ENCODE peak calls at places on chromosomes 6 and 20, in four cellular contexts. A, D, B and C are unnamed samples.

GRCh38 chr6:169689247-169689646 is 12.6 kb downstream of the WDR27 start:
- DNase-seq in A (no peak), D (no peak), B (peak; percentile 96), C (no peak)

GRCh38 chr6:7909323-7910276 is 988 bp downstream of the TXNDC5 start:
- DNase-seq in A (peak; percentile 46), D (peak; percentile 77), B (peak; percentile 26), C (peak; percentile 46)

GRCh38 chr20:41222703-41223102 is 85.4 kb downstream of the PLCG1 start:
- DNase-seq in A (no peak), D (no peak), B (no peak), C (no peak)

GRCh38 chr20:47747663-47748031 is 37.6 kb downstream of the SULF2 start:
- DNase-seq in A (no peak), D (no peak), B (no peak), C (no peak)

GRCh38 chr6:126180585-126180984 is 159.3 kb upstream of the CENPW start:
- DNase-seq in A (peak; percentile 63), D (no peak), B (peak; percentile 98), C (no peak)

GRCh38 chr6:139841794-139842215 is 467.4 kb upstream of the CITED2 start:
- DNase-seq in A (no peak), D (no peak), B (no peak), C (peak; percentile 57)

GRCh38 chr6:38259736-38260135 is 380.0 kb downstream of the BTBD9 start:
- DNase-seq in A (no peak), D (no peak), B (peak; percentile 84), C (no peak)

GRCh38 chr6:47631248-47632196 is 66.9 kb upstream of the ADGRF4 start:
- DNase-seq in A (peak; percentile 50), D (peak; percentile 85), B (peak; percentile 30), C (peak; percentile 72)

GRCh38 chr6:142088858-142089216 is 43.9 kb upstream of the GJE1 start:
- DNase-seq in A (peak; percentile 24), D (peak; percentile 74), B (peak; percentile 60), C (no peak)

GRCh38 chr20:36542019-36542488 is 735 bp downstream of the MYL9 start:
- DNase-seq in A (peak; percentile 39), D (peak; percentile 78), B (no peak), C (no peak)

GRCh38 chr20:23212482-23212881 is 126.4 kb upstream of the CD93 start:
- DNase-seq in A (no peak), D (no peak), B (no peak), C (no peak)

GRCh38 chr6:142945446-142946180 is 637 bp upstream of the HIVEP2 start:
- DNase-seq in A (peak; percentile 59), D (peak; percentile 67), B (no peak), C (peak; percentile 75)

GRCh38 chr6:34152806-34153565 is 7.1 kb upstream of the GRM4 start:
- DNase-seq in A (no peak), D (no peak), B (no peak), C (no peak)

GRCh38 chr6:33885121-33886057 is 81.6 kb upstream of the MLN start:
- DNase-seq in A (peak; percentile 16), D (no peak), B (peak; percentile 14), C (no peak)

GRCh38 chr6:138970856-138971425 is 17.1 kb downstream of the REPS1 start:
- DNase-seq in A (peak; percentile 37), D (no peak), B (peak; percentile 96), C (no peak)

GRCh38 chr6:107496041-107496440 is 6.1 kb downstream of the SOBP start:
- DNase-seq in A (no peak), D (no peak), B (no peak), C (peak; percentile 77)

GRCh38 chr20:22339091-22339881 is 245.1 kb downstream of the FOXA2 start:
- DNase-seq in A (peak; percentile 91), D (peak; percentile 92), B (peak; percentile 18), C (peak; percentile 65)

GRCh38 chr6:116362287-116362686 is 8.5 kb upstream of the DSE start:
- DNase-seq in A (no peak), D (no peak), B (no peak), C (no peak)

GRCh38 chr6:168713013-168713412 is 272.0 kb downstream of the SMOC2 start:
- DNase-seq in A (no peak), D (peak; percentile 25), B (no peak), C (no peak)

GRCh38 chr6:49606696-49607390 is 29.8 kb downstream of the RHAG start:
- DNase-seq in A (peak; percentile 86), D (peak; percentile 78), B (peak; percentile 64), C (peak; percentile 72)

GRCh38 chr20:49340161-49340966 is 62.5 kb upstream of the ZNFX1 start:
- DNase-seq in A (no peak), D (no peak), B (no peak), C (no peak)

GRCh38 chr6:53896237-53896636 is 101.4 kb downstream of the LRRC1 start:
- DNase-seq in A (peak; percentile 2), D (peak; percentile 24), B (peak; percentile 54), C (no peak)

GRCh38 chr6:107823047-107823557 is 1.0 kb downstream of the SCML4 start:
- DNase-seq in A (no peak), D (no peak), B (no peak), C (peak; percentile 15)

GRCh38 chr6:43217351-43217750 is 11.9 kb downstream of the DNPH1 start:
- DNase-seq in A (no peak), D (no peak), B (no peak), C (no peak)

GRCh38 chr6:35496851-35497570 is at the start of gene TEAD3:
- DNase-seq in A (no peak), D (peak; percentile 92), B (peak; percentile 22), C (peak; percentile 48)

GRCh38 chr6:35230950-35231349 is 17.2 kb downstream of the SCUBE3 start:
- DNase-seq in A (no peak), D (no peak), B (no peak), C (no peak)

GRCh38 chr6:87628881-87629280 is 38.9 kb downstream of the ORC3 start:
- DNase-seq in A (no peak), D (no peak), B (peak; percentile 70), C (no peak)

GRCh38 chr6:81790034-81790433 is 37.6 kb upstream of the TENT5A start:
- DNase-seq in A (no peak), D (peak; percentile 83), B (no peak), C (no peak)

GRCh38 chr6:168432196-168432595 is 8.8 kb upstream of the SMOC2 start:
- DNase-seq in A (no peak), D (no peak), B (no peak), C (no peak)

GRCh38 chr20:37729909-37730308 is 36.1 kb downstream of the CTNNBL1 start:
- DNase-seq in A (no peak), D (no peak), B (peak; percentile 44), C (no peak)

GRCh38 chr20:50731055-50731929 is at the start of gene PARD6B:
- DNase-seq in A (peak; percentile 100), D (peak; percentile 100), B (peak; percentile 87), C (peak; percentile 100)
- TF ChIP-seq CTCF in A (no peak), D (no peak), B (no peak), C (no peak)

GRCh38 chr6:159068904-159069578 is 24.2 kb upstream of the TAGAP start:
- DNase-seq in A (no peak), D (peak; percentile 80), B (no peak), C (no peak)
- H3K4me2 ChIP-seq in A (no peak overlapping the region), D (peak overlapping the region; percentile 69), B (no peak overlapping the region), C (no peak overlapping the region)

GRCh38 chr6:25889877-25890853 is 16.1 kb upstream of the SLC17A3 start:
- DNase-seq in A (peak; percentile 47), D (peak; percentile 73), B (peak; percentile 1), C (peak; percentile 2)
- TF ChIP-seq CTCF in A (peak; percentile 73), D (peak; percentile 81), B (peak; percentile 23), C (peak; percentile 52)

GRCh38 chr6:36697481-36697903 is at the start of gene RAB44:
- DNase-seq in A (no peak), D (no peak), B (no peak), C (no peak)
- H3K4me2 ChIP-seq in A (no peak within 1 kb of the TSS), D (no peak within 1 kb of the TSS), B (no peak within 1 kb of the TSS), C (no peak within 1 kb of the TSS)

GRCh38 chr6:1014431-1014807 is 297.5 kb upstream of the FOXQ1 start:
- DNase-seq in A (no peak), D (no peak), B (no peak), C (no peak)

GRCh38 chr6:1013656-1014430 is 298.1 kb upstream of the FOXQ1 start:
- DNase-seq in A (no peak), D (no peak), B (no peak), C (no peak)

GRCh38 chr6:1020133-1020532 is 291.8 kb upstream of the FOXQ1 start:
- DNase-seq in A (no peak), D (no peak), B (no peak), C (no peak)

GRCh38 chr6:1016329-1017302 is 295.3 kb upstream of the FOXQ1 start:
- DNase-seq in A (no peak), D (no peak), B (no peak), C (no peak)

GRCh38 chr6:1015819-1016218 is 296.1 kb upstream of the FOXQ1 start:
- DNase-seq in A (peak; percentile 12), D (no peak), B (no peak), C (no peak)
- TF ChIP-seq CTCF in A (no peak), D (no peak), B (no peak), C (no peak)

DNA sequence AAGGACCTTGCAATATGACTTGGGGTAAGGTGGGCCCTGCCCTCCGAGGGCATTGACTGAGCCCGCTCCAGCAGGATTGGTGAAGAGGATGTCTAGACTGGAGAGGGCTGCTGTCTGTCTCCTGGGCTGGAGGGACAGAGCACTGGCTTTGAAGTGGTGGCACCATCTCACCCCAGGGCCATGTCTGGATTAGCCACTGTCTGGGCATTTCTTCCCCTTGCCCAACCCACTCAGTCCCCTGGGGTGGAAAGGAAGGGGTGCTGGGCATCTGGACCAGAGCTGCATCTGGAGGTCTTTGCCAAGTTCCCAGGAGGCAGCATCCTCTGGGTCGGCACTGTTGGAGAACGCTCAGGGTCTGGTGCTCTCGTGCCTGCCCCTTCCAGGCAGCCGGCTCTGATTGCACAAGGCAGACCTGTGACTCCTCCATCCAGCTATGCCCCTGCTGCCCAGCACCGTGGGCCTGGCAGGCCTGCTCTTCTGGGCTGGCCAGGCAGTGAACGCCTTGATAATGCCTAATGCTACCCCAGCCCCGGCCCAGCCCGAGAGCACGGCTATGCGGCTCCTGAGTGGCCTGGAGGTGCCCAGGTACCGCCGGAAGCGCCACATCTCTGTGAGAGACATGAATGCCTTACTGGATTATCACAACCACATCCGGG is at the start of gene R3HDML:
- DNase-seq in A (peak; percentile 32), D (no peak), B (no peak), C (no peak)
- H3K4me2 ChIP-seq in A (peak within 1 kb of the TSS; percentile 28), D (peak within 1 kb of the TSS; percentile 34), B (no peak within 1 kb of the TSS), C (no peak within 1 kb of the TSS)

DNA sequence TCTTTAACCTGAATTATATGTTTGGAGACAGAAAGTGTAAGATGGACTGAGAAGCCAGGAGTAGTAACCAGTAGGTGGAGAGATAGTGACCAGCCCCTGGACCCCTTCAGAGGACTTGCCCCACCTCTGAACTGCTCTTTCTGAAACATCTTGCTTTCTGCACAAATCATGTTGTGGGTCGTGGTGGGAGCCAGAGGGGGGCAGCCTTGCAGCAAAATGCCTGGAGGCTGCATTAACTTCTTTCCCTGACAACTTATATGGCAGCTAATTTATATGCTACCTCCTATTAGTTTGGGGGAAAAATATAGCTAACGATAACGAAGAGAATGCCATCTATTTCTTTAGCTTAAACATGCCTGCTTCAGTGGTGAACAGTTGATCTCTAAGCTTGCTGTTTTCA is 859.8 kb downstream of the MAFB start:
- DNase-seq in A (no peak), D (peak; percentile 69), B (no peak), C (no peak)
- TF ChIP-seq CTCF in A (no peak), D (peak; percentile 72), B (peak; percentile 42), C (peak; percentile 41)